ENCODE peak calls at places on chromosome 19, in nine cellular contexts. L, T, S, K, Q, E, X, D and Y are unnamed samples.
A peak's percentile ranks its signal among the peaks of the same experiment; 100 is the strongest.

GRCh38 chr19:3154957-3155736 is 19.3 kb downstream of the GNA15 start:
- DNase-seq in L (peak; percentile 65), X (peak; percentile 99), Q (peak; percentile 78), K (peak; percentile 100), T (peak; percentile 93), D (peak; percentile 59), E (peak; percentile 49), S (peak; percentile 59), Y (no peak)

GRCh38 chr19:19372656-19373416 is 32.6 kb upstream of the GATAD2A start:
- DNase-seq in T (no peak), S (peak; percentile 62), D (no peak), Q (peak; percentile 85), E (peak; percentile 89), X (peak; percentile 61), K (peak; percentile 47), L (no peak), Y (no peak)

GRCh38 chr19:46719629-46720515 is 3.0 kb upstream of the PRKD2 start:
- DNase-seq in Q (no peak), L (no peak), K (no peak), S (no peak), T (no peak), D (no peak), E (no peak), X (no peak), Y (no peak)

GRCh38 chr19:15869109-15869555 is 28.7 kb downstream of the CYP4F2 start:
- DNase-seq in Q (no peak), E (peak; percentile 42), K (peak; percentile 9), T (no peak), L (peak; percentile 28), D (peak; percentile 34), X (peak; percentile 48), S (peak; percentile 37), Y (no peak)

GRCh38 chr19:18428173-18428836 is 9.1 kb downstream of the SSBP4 start:
- DNase-seq in E (no peak), K (no peak), D (no peak), T (no peak), Q (no peak), L (no peak), S (no peak), X (no peak), Y (peak; percentile 42)

GRCh38 chr19:50777830-50778303 is 7.6 kb downstream of the GPR32 start:
- DNase-seq in X (peak; percentile 42), L (no peak), Q (no peak), E (no peak), T (no peak), S (no peak), K (no peak), D (no peak), Y (no peak)

GRCh38 chr19:19652482-19653295 is 9.2 kb upstream of the GMIP start:
- DNase-seq in Q (no peak), D (no peak), K (no peak), X (peak; percentile 21), E (no peak), S (no peak), L (no peak), T (no peak), Y (no peak)

GRCh38 chr19:32464279-32464678 is 58.7 kb downstream of the DPY19L3 start:
- DNase-seq in X (peak; percentile 29), Q (no peak), E (no peak), K (no peak), S (no peak), D (no peak), T (no peak), L (no peak), Y (no peak)

GRCh38 chr19:2027361-2027760 is 11.8 kb upstream of the BTBD2 start:
- DNase-seq in E (no peak), Q (no peak), L (no peak), S (no peak), T (no peak), X (peak; percentile 89), K (peak; percentile 75), D (no peak), Y (no peak)

GRCh38 chr19:30227661-30228112 is 144.5 kb upstream of the ZNF536 start:
- DNase-seq in X (peak; percentile 71), T (no peak), E (peak; percentile 67), D (no peak), S (peak; percentile 58), Q (peak; percentile 78), L (peak; percentile 89), K (peak; percentile 65), Y (no peak)

GRCh38 chr19:3949294-3949693 is 16.4 kb downstream of the NMRK2 start:
- DNase-seq in T (no peak), X (no peak), Q (no peak), S (no peak), K (no peak), E (no peak), L (no peak), D (no peak), Y (no peak)

GRCh38 chr19:13029301-13029880 is 34.1 kb downstream of the NFIX start:
- DNase-seq in X (no peak), L (no peak), S (no peak), E (no peak), K (no peak), Q (no peak), D (no peak), T (no peak), Y (no peak)
- H3K4me3 ChIP-seq in X (no peak overlapping the region), L (no peak overlapping the region), S (no peak overlapping the region), E (no peak overlapping the region), K (no peak overlapping the region), Q (peak overlapping the region; percentile 6), D (no peak overlapping the region), T (no peak overlapping the region), Y (no peak overlapping the region)

GRCh38 chr19:56423276-56423984 is 19.3 kb downstream of the ZNF583 start:
- DNase-seq in S (no peak), E (no peak), T (no peak), Q (no peak), D (no peak), K (no peak), X (no peak), L (no peak), Y (no peak)
- H3K4me3 ChIP-seq in S (no peak overlapping the region), E (no peak overlapping the region), T (no peak overlapping the region), Q (no peak overlapping the region), D (peak overlapping the region; percentile 3), K (no peak overlapping the region), X (no peak overlapping the region), L (no peak overlapping the region), Y (no peak overlapping the region)

GRCh38 chr19:39157275-39157996 is 31.9 kb downstream of the PAK4 start:
- DNase-seq in T (no peak), X (no peak), S (no peak), L (no peak), Q (no peak), K (no peak), D (no peak), E (no peak), Y (no peak)

GRCh38 chr19:39158646-39159260 is 33.2 kb downstream of the PAK4 start:
- DNase-seq in S (no peak), X (no peak), K (no peak), L (no peak), T (no peak), Q (no peak), E (no peak), D (no peak), Y (no peak)

GRCh38 chr19:39156230-39156890 is 30.8 kb downstream of the PAK4 start:
- DNase-seq in Q (no peak), S (peak; percentile 76), T (no peak), X (peak; percentile 32), K (no peak), E (peak; percentile 50), L (peak; percentile 22), D (no peak), Y (no peak)

GRCh38 chr19:39156891-39157230 is 31.3 kb downstream of the PAK4 start:
- DNase-seq in L (no peak), D (no peak), K (no peak), S (no peak), Q (no peak), E (no peak), T (no peak), X (no peak), Y (no peak)

DNA sequence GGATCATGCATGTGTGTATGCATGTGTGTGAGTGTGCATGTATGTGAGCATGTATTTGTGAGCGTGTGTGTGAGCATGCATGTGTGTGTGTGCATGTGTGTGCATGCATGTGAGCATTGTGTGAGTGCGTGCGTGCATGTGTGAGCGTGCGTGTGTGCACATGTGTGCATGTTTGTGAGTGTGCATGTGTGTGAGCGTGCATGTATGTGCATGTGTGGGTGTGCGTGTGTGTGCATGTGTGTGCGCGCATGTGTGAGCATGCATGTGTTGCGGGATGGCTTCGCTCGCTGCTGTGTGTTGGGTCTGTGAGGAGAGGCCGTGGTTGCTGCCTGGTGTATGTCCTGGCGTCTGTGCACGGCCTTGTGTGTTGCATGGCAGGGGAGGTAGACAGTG is 32.4 kb downstream of the PAK4 start:
- DNase-seq in K (no peak), D (no peak), Q (no peak), L (peak; percentile 3), T (no peak), X (no peak), S (no peak), E (no peak), Y (no peak)
- H3K4me3 ChIP-seq in K (no peak overlapping the region), D (no peak overlapping the region), Q (no peak overlapping the region), L (no peak overlapping the region), T (no peak overlapping the region), X (no peak overlapping the region), S (no peak overlapping the region), E (no peak overlapping the region), Y (no peak overlapping the region)

GRCh38 chr19:41918653-41919244 is 9.5 kb downstream of the ERFL start:
- DNase-seq in K (no peak), T (no peak), S (no peak), X (no peak), L (no peak), E (no peak), D (no peak), Q (no peak), Y (no peak)

GRCh38 chr19:41918095-41918494 is 10.2 kb downstream of the ERFL start:
- DNase-seq in L (no peak), E (no peak), X (no peak), Q (no peak), K (no peak), D (no peak), T (no peak), S (no peak), Y (no peak)

GRCh38 chr19:41921280-41922219 is 6.7 kb downstream of the ERFL start:
- DNase-seq in D (no peak), Q (no peak), L (no peak), K (no peak), S (no peak), E (no peak), X (no peak), T (no peak), Y (no peak)

GRCh38 chr19:41920878-41921277 is 7.4 kb downstream of the ERFL start:
- DNase-seq in Q (no peak), K (no peak), E (no peak), X (no peak), T (no peak), L (peak; percentile 5), D (no peak), S (no peak), Y (no peak)

DNA sequence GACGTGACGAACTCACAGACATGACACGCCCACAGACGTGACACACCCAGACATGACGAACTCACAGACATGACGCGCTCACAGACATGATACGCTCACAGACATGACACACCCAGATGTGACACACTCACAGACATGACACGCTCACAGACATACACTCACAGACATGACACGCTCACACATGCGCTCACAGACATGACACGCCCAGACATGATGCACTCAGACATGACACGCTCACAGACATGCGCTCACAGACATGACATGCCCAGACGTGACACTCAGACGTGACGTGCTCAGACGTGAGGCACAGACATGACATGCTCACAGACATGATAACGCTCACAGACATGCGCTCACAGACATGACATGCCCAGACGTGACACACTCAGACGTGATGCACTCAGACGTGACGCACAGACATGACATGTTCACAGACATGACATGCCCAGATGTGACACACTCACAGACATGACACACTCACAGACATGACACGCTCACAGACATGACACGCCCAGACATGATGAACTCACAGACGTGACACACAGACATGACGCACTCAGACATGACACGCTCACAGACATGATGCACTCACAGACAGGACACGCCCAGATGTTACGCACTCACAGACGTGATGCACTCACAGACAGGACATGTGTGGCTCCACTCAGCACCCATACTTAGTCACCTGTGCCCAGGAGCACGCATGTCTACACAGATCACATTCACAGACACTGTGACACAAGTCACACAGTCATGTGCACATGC is 8.1 kb downstream of the ERFL start:
- DNase-seq in K (no peak), T (no peak), E (no peak), X (no peak), L (no peak), D (no peak), Q (no peak), S (no peak), Y (no peak)
- H3K4me3 ChIP-seq in K (no peak overlapping the region), T (no peak overlapping the region), E (no peak overlapping the region), X (no peak overlapping the region), L (no peak overlapping the region), D (no peak overlapping the region), Q (no peak overlapping the region), S (no peak overlapping the region), Y (no peak overlapping the region)